ENCODE peak calls at places on chromosomes 3 and 15, in eight cellular contexts. C is A549, A is HepG2, T is HCT116, F is SK-N-SH, S is IMR-90, H is K562, M is GM12878. W is an unnamed sample.

GRCh38 chr3:21798689-21799088 is 47.7 kb upstream of the ZNF385D start:
- DNase-seq in C (no peak), A (no peak), T (no peak), F (no peak), S (no peak), H (no peak), M (no peak), W (no peak)

GRCh38 chr15:52481915-52482314 is 46.8 kb downstream of the MYO5A start:
- DNase-seq in C (no peak), A (no peak), T (peak), F (no peak), S (peak), H (no peak), M (peak), W (no peak)

GRCh38 chr3:11565072-11565471 is 78.6 kb downstream of the VGLL4 start:
- DNase-seq in C (no peak), A (no peak), T (no peak), F (no peak), S (no peak), H (no peak), M (no peak), W (no peak)

GRCh38 chr3:48399387-48400172 is 27.6 kb downstream of the FBXW12 start:
- DNase-seq in C (no peak), A (no peak), T (no peak), F (peak), S (no peak), H (no peak), M (no peak), W (no peak)

GRCh38 chr3:144665567-144666053 is 694.0 kb downstream of the DIPK2A start:
- DNase-seq in C (no peak), A (no peak), T (no peak), F (no peak), S (no peak), H (no peak), M (no peak), W (no peak)

GRCh38 chr15:41827290-41827879 is 507 bp upstream of the JMJD7 start:
- DNase-seq in C (no peak), A (no peak), T (no peak), F (no peak), S (no peak), H (no peak), M (no peak), W (peak)

GRCh38 chr15:75203017-75203907 is 1.6 kb downstream of the C15orf39 start:
- DNase-seq in C (peak), A (no peak), T (no peak), F (peak), S (peak), H (peak), M (no peak), W (no peak)

GRCh38 chr15:29470794-29471193 is 201.2 kb upstream of the NSMCE3 start:
- DNase-seq in C (peak), A (no peak), T (no peak), F (no peak), S (no peak), H (no peak), M (no peak), W (no peak)

GRCh38 chr15:59739557-59740186 is 50.6 kb upstream of the BNIP2 start:
- DNase-seq in C (no peak), A (no peak), T (no peak), F (no peak), S (no peak), H (no peak), M (no peak), W (no peak)

GRCh38 chr3:180265551-180265950 is 228.8 kb upstream of the PEX5L start:
- DNase-seq in C (no peak), A (no peak), T (no peak), F (no peak), S (peak), H (no peak), M (no peak), W (no peak)

GRCh38 chr3:98914210-98915080 is 12.9 kb upstream of the DCBLD2 start:
- DNase-seq in C (peak), A (peak), T (no peak), F (no peak), S (no peak), H (no peak), M (no peak), W (no peak)

GRCh38 chr3:16866447-16867025 is 18.2 kb upstream of the PLCL2 start:
- DNase-seq in C (no peak), A (no peak), T (no peak), F (no peak), S (no peak), H (no peak), M (no peak), W (no peak)

GRCh38 chr15:31977812-31978662 is 52.3 kb upstream of the CHRNA7 start:
- DNase-seq in C (peak), A (peak), T (peak), F (peak), S (peak), H (peak), M (no peak), W (no peak)

GRCh38 chr15:66134284-66134683 is 119.3 kb downstream of the MEGF11 start:
- DNase-seq in C (no peak), A (no peak), T (no peak), F (no peak), S (no peak), H (no peak), M (no peak), W (no peak)

GRCh38 chr3:57951106-57951882 is 56.9 kb upstream of the FLNB start:
- DNase-seq in C (peak), A (peak), T (peak), F (peak), S (peak), H (peak), M (no peak), W (no peak)

DNA sequence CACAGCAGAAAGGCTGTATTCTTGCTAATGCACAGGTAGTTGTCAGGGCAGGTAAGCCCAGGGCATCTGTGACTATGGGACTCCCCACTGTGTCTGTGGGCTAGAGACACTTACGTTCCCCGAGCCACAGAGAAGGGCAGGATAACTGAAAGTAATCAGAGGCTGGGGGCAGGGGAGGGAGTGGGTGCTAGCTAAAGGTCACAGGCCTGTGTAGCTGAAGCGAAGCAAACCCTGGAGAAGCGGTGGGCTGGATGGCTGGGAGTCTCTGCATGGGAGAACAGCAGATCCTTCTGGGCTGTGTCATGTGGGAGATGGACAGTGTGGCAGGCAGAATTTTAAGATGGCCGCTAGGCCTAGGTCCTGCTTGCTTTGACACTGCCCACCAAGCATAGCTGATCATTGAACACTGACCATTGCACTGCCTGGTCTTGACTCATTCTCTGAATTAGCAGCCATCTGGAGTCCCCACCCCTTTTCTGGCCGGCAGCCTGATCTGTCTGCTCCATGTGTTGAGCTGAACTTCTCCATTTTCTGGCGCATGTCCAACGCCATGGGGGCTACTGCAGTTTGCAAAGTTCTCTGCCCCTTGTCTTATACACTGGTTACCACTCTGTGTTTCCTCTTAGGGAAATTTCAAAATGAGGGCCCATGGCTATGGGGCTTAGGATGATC is 110.0 kb downstream of the DGKG start:
- DNase-seq in C (no peak), A (no peak), T (no peak), F (peak), S (no peak), H (peak), M (no peak), W (no peak)
- TF ChIP-seq RAD21 in C (no peak), A (no peak), T (no peak), F (no peak), S (no peak), H (no peak), M (no peak), W (no peak)

DNA sequence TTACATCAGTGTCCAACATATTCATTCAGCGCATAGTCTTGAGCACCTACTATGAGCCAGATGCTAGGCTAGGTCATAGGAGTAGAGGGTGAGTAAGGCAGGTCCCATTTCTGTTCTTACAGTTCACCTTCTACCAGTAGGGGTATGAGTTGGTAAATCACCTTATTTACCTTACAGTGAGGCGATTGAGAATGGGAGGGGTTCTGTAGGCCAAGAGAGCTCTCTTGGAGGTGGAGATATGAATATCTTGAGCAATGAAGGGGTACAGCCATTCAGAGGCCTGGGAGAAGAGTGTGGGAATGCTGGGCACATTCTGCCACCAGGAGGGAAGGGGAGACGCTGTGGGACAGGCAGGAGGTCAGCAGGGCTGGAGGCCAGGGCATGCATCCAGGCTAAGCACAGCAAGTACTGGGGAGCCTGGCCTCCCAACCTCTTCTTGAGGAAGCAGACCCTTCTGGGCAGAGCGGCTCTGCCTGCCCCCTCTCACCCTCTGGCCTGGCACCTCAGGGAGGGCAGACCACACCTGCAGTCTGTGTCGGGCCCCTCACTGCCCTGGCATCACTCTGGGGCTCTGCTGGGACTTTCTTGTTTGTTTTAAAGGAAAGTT is 123.4 kb downstream of the EEFSEC start:
- DNase-seq in C (no peak), A (no peak), T (no peak), F (no peak), S (no peak), H (no peak), M (no peak), W (peak)
- TF ChIP-seq CTCF in C (no peak), A (no peak), T (no peak), F (no peak), S (no peak), H (no peak), M (no peak), W (no peak)

GRCh38 chr3:105830836-105831235 is 38.0 kb downstream of the CBLB start:
- DNase-seq in C (no peak), A (no peak), T (no peak), F (no peak), S (no peak), H (no peak), M (no peak), W (no peak)
- TF ChIP-seq RAD21 in C (no peak), A (no peak), T (no peak), F (no peak), S (no peak), H (no peak), M (no peak), W (no peak)

GRCh38 chr3:136351905-136352304 is 101.8 kb downstream of the PCCB start:
- DNase-seq in C (no peak), A (no peak), T (no peak), F (no peak), S (no peak), H (no peak), M (no peak), W (no peak)
- TF ChIP-seq CTCF in C (no peak), A (no peak), T (no peak), F (peak), S (peak), H (no peak), M (no peak), W (no peak)

DNA sequence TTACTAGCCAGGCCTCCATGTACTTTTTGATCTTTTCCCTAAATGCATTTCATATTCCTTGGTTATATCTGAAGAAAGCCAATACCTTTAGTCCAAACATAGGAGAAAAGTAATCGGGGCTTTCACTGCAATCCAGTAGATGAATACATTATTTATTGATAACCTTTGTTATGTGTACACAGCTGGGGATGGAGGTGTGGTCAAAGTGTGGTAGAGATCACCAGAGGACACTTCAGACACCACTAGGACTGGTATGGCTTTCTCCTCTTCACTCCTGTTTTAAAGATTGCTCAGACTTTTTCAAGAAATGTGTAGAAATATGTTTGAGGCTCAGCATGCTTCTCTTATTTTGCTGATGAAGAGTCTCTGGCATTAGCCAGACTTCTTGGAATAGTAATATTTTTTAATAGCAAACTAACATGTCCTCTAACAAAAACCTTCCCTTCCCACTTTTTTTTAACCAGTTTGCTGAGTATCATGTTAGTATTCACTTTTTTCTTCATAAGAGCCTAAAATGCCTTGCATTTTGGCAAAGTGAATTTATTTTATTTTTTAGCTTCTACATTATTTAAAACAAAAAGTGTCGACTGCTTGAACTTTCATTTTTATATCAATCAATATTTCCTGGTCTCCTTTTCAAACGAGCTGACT is 65.6 kb upstream of the MBNL1 start:
- DNase-seq in C (peak), A (no peak), T (no peak), F (no peak), S (no peak), H (peak), M (no peak), W (no peak)
- TF ChIP-seq RAD21 in C (no peak), A (no peak), T (no peak), F (no peak), S (no peak), H (no peak), M (no peak), W (no peak)

GRCh38 chr15:68574629-68575028 is 4.2 kb upstream of the CORO2B start:
- DNase-seq in C (no peak), A (no peak), T (no peak), F (no peak), S (no peak), H (no peak), M (no peak), W (no peak)

GRCh38 chr15:68572309-68572708 is 6.5 kb upstream of the CORO2B start:
- DNase-seq in C (no peak), A (no peak), T (no peak), F (no peak), S (no peak), H (no peak), M (no peak), W (no peak)

GRCh38 chr15:68572921-68573320 is 5.9 kb upstream of the CORO2B start:
- DNase-seq in C (no peak), A (no peak), T (no peak), F (no peak), S (no peak), H (no peak), M (no peak), W (no peak)

GRCh38 chr15:68576253-68577236 is 2.2 kb upstream of the CORO2B start:
- DNase-seq in C (no peak), A (no peak), T (no peak), F (no peak), S (no peak), H (no peak), M (no peak), W (no peak)

GRCh38 chr15:68574051-68574450 is 4.7 kb upstream of the CORO2B start:
- DNase-seq in C (no peak), A (no peak), T (no peak), F (no peak), S (no peak), H (no peak), M (no peak), W (no peak)
- TF ChIP-seq CTCF in C (no peak), A (no peak), T (no peak), F (no peak), S (no peak), H (no peak), M (no peak), W (no peak)

DNA sequence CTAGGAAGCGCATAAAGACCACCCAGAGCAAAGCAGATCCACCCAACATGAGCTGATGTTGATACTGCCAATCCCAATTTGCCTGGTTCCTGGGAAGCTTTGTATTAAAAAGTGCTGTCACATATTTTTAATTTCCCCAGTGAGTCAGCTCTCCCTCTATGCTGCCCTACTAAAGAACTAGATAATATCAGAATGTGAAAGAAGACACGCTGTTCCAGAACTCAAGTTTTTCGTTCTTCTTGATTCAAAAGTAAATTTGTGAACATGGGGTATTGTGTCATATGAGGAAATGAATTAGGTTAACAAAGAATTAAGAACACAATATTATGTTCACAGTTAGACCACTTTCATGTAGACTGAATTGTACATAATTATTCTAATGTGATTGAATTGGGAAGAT is 734.2 kb upstream of the ALCAM start:
- DNase-seq in C (no peak), A (no peak), T (no peak), F (no peak), S (no peak), H (no peak), M (no peak), W (no peak)
- TF ChIP-seq RAD21 in C (no peak), A (no peak), T (no peak), F (no peak), S (no peak), H (no peak), M (no peak), W (no peak)

W was measured in H1.